ENCODE peak calls at places on chromosome 15, in ten cellular contexts. M is mesenchymal stem cell, V is fibroblast of pulmonary artery, I is lung, U is epithelial cell of esophagus, C is ovary, X is kidney epithelial cell, F is H1, K is brain microvascular endothelial cell, A is astrocyte of the spinal cord. P is an unnamed sample.

GRCh38 chr15:68149059-68149458 is 56.1 kb downstream of the CALML4 start:
- DNase-seq in M (peak), V (peak), I (no peak), U (no peak), C (no peak), X (no peak), F (no peak), K (peak), A (peak), P (no peak)

GRCh38 chr15:100350434-100351226 is 8.9 kb upstream of the ADAMTS17 start:
- DNase-seq in M (peak), V (peak), I (peak), U (peak), C (peak), X (no peak), F (no peak), K (peak), A (peak), P (no peak)

GRCh38 chr15:91939432-91939831 is 85.9 kb downstream of the SLCO3A1 start:
- DNase-seq in M (no peak), V (no peak), I (no peak), U (no peak), C (no peak), X (no peak), F (no peak), K (no peak), A (no peak), P (no peak)

GRCh38 chr15:87604857-87605446 is 651.6 kb downstream of the NTRK3 start:
- DNase-seq in M (no peak), V (peak), I (no peak), U (peak), C (no peak), X (no peak), F (no peak), K (no peak), A (no peak), P (no peak)

GRCh38 chr15:31332681-31333071 is 6.0 kb downstream of the KLF13 start:
- DNase-seq in M (peak), V (no peak), I (no peak), U (no peak), C (no peak), X (no peak), F (no peak), K (no peak), A (no peak), P (no peak)

GRCh38 chr15:69786136-69786701 is 311.5 kb downstream of the TLE3 start:
- DNase-seq in M (no peak), V (no peak), I (no peak), U (no peak), C (no peak), X (no peak), F (no peak), K (no peak), A (no peak), P (no peak)

GRCh38 chr15:33448961-33449611 is 138.3 kb downstream of the RYR3 start:
- DNase-seq in M (no peak), V (no peak), I (no peak), U (peak), C (no peak), X (peak), F (no peak), K (no peak), A (no peak), P (no peak)

GRCh38 chr15:32998979-32999677 is 195.4 kb downstream of the FMN1 start:
- DNase-seq in M (no peak), V (no peak), I (no peak), U (no peak), C (no peak), X (no peak), F (no peak), K (no peak), A (no peak), P (no peak)

GRCh38 chr15:62297933-62298332 is 132.8 kb upstream of the C2CD4B start:
- DNase-seq in M (no peak), V (no peak), I (no peak), U (no peak), C (no peak), X (no peak), F (no peak), K (no peak), A (no peak), P (no peak)

GRCh38 chr15:33309602-33310276 is 1.0 kb upstream of the RYR3 start:
- DNase-seq in M (no peak), V (peak), I (no peak), U (peak), C (no peak), X (no peak), F (no peak), K (no peak), A (no peak), P (no peak)

GRCh38 chr15:25426896-25427610 is 11.8 kb downstream of the UBE3A start:
- DNase-seq in M (peak), V (no peak), I (no peak), U (no peak), C (no peak), X (no peak), F (no peak), K (no peak), A (no peak), P (no peak)

GRCh38 chr15:41377978-41378377 is 24.3 kb downstream of the NDUFAF1 start:
- DNase-seq in M (no peak), V (no peak), I (no peak), U (peak), C (no peak), X (no peak), F (no peak), K (no peak), A (no peak), P (no peak)

GRCh38 chr15:52667597-52667996 is 11.6 kb downstream of the ATOSA start:
- DNase-seq in M (no peak), V (no peak), I (no peak), U (peak), C (no peak), X (no peak), F (no peak), K (peak), A (peak), P (no peak)

GRCh38 chr15:77083381-77084160 is 12.7 kb upstream of the TSPAN3 start:
- DNase-seq in M (peak), V (peak), I (peak), U (peak), C (peak), X (peak), F (peak), K (peak), A (peak), P (peak)

GRCh38 chr15:74272812-74273211 is 36.7 kb downstream of the CCDC33 start:
- DNase-seq in M (no peak), V (no peak), I (no peak), U (peak), C (no peak), X (no peak), F (no peak), K (no peak), A (no peak), P (no peak)

DNA sequence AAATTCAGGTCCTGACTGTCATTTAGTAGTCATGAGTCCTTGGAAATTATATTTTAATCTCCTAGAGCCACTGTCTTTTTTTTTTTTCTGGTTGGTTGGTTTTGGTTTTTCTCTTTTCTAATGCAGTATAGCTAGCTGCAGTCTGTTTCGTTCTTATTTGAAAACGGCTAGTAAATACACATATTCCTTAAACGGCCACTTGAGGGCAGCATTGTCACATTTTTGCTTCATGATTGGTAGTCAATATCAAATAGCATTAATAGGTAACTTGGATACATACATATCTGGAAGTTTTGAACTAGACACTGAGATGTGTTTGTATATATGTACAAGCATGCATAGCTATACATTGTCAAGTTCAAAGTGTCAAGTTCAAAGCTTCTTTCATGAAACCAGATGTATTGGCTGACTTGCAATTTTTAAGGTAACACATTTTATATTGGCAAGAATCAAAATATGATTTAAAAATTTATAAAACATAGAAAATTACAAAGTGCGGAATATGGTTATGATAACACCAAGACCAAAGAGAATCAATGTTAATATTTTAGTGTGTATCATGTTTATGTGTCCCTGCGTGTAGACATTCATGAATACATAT is 22.5 kb downstream of the GABRA5 start:
- DNase-seq in M (peak), V (peak), I (no peak), U (peak), C (peak), X (peak), F (no peak), K (peak), A (peak), P (peak)
- H3K4me3 ChIP-seq in M (no peak), V (no peak), I (no peak), U (no peak), C (no peak), X (no peak), F (no peak), K (no peak), A (no peak), P (no peak)

GRCh38 chr15:27660676-27661075 is 438.4 kb downstream of the OCA2 start:
- DNase-seq in M (no peak), V (no peak), I (no peak), U (no peak), C (no peak), X (no peak), F (no peak), K (no peak), A (peak), P (no peak)
- H3K4me3 ChIP-seq in M (no peak), V (no peak), I (no peak), U (no peak), C (no peak), X (no peak), F (no peak), K (no peak), A (no peak), P (no peak)

DNA sequence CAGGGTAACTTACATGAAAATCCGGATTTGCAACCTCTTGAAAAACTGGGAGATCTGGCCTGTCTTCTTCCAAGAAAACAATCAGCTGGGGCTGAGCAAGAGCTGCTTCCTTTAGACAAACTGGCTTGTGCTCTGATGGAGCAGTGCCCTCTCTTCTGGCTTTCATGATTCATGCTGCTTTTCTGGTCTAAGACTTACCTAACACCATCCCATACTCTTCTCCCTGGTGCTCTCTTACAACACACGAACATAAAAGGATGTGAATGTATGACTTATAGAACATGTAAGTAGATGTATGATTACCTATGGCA is 9.9 kb downstream of the TJP1 start:
- DNase-seq in M (peak), V (peak), I (no peak), U (peak), C (no peak), X (no peak), F (no peak), K (peak), A (peak), P (no peak)
- H3K4me3 ChIP-seq in M (no peak), V (no peak), I (no peak), U (no peak), C (no peak), X (no peak), F (no peak), K (no peak), A (no peak), P (no peak)

GRCh38 chr15:85412956-85413854 is 32.8 kb downstream of the AKAP13 start:
- DNase-seq in M (peak), V (peak), I (peak), U (peak), C (peak), X (peak), F (peak), K (peak), A (peak), P (peak)
- H3K4me3 ChIP-seq in M (no peak), V (peak), I (no peak), U (no peak), C (no peak), X (no peak), F (no peak), K (no peak), A (no peak), P (no peak)

DNA sequence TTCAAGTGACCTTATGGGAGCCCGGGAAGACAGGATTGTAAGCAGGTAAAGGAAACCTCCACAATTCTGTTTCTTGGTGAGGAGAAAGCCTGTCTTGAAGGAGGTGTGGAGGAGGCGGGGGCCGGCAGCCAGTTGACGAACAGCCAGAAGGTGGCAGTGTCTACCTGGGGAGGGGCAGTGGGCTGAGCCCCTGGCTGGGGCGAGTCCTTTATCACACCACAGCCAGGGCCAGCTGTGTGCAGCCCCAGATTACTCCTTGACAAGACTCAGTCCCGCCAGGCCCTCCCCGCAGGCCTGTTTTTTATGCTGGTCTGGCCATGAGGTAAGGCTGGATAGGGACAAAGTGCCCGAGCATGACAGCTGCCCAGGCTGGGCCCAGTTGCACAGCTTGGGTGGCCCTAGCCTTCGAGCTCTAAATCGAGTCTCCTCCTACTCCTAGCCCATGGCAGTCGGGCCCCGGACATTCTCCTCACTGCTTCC is 40.9 kb upstream of the IDH2 start:
- DNase-seq in M (peak), V (peak), I (peak), U (peak), C (peak), X (no peak), F (peak), K (peak), A (peak), P (peak)
- H3K4me3 ChIP-seq in M (no peak), V (no peak), I (no peak), U (no peak), C (no peak), X (no peak), F (no peak), K (no peak), A (no peak), P (no peak)

P was measured in retinal pigment epithelial cell.